ENCODE peak calls at places on chromosomes 2 and 18, in six cellular contexts. One of them, this sample, is unnamed.

GRCh38 chr2:41967426-41968181 is 80.2 kb upstream of the PKDCC start:
- DNase-seq in activated CD4-positive, alpha-beta T cell treated with anti-CD3 and anti-CD28 coated beads, Interleukin-2, amount 50 U/mL, for 1 hour: no peak
- DNase-seq in D721Med: no peak
- DNase-seq in T-cell: no peak
- DNase-seq in NCI-H524: no peak
- DNase-seq in A549: no peak
- DNase-seq in this sample: no peak

GRCh38 chr2:55511508-55512124 is 7.9 kb upstream of the CFAP36 start:
- DNase-seq in activated CD4-positive, alpha-beta T cell treated with anti-CD3 and anti-CD28 coated beads, Interleukin-2, amount 50 U/mL, for 1 hour: no peak
- DNase-seq in D721Med: no peak
- DNase-seq in T-cell: no peak
- DNase-seq in NCI-H524: peak; percentile 83
- DNase-seq in A549: peak; percentile 48
- DNase-seq in this sample: no peak

GRCh38 chr2:52934354-52934898 is 833.2 kb upstream of the CHAC2 start:
- DNase-seq in activated CD4-positive, alpha-beta T cell treated with anti-CD3 and anti-CD28 coated beads, Interleukin-2, amount 50 U/mL, for 1 hour: no peak
- DNase-seq in D721Med: no peak
- DNase-seq in T-cell: no peak
- DNase-seq in NCI-H524: no peak
- DNase-seq in A549: no peak
- DNase-seq in this sample: no peak

GRCh38 chr2:86028763-86029381 is 76.8 kb downstream of the POLR1A start:
- DNase-seq in activated CD4-positive, alpha-beta T cell treated with anti-CD3 and anti-CD28 coated beads, Interleukin-2, amount 50 U/mL, for 1 hour: no peak
- DNase-seq in D721Med: no peak
- DNase-seq in T-cell: no peak
- DNase-seq in NCI-H524: no peak
- DNase-seq in A549: no peak
- DNase-seq in this sample: no peak

GRCh38 chr2:3641181-3641580 is 16.8 kb upstream of the ALLC start:
- DNase-seq in activated CD4-positive, alpha-beta T cell treated with anti-CD3 and anti-CD28 coated beads, Interleukin-2, amount 50 U/mL, for 1 hour: no peak
- DNase-seq in D721Med: no peak
- DNase-seq in T-cell: no peak
- DNase-seq in NCI-H524: no peak
- DNase-seq in A549: no peak
- DNase-seq in this sample: no peak

GRCh38 chr2:239807568-239807967 is 217.6 kb downstream of the NDUFA10 start:
- DNase-seq in activated CD4-positive, alpha-beta T cell treated with anti-CD3 and anti-CD28 coated beads, Interleukin-2, amount 50 U/mL, for 1 hour: no peak
- DNase-seq in D721Med: no peak
- DNase-seq in T-cell: no peak
- DNase-seq in NCI-H524: no peak
- DNase-seq in A549: no peak
- DNase-seq in this sample: no peak

GRCh38 chr2:135030826-135031225 is 16.4 kb downstream of the MAP3K19 start:
- DNase-seq in activated CD4-positive, alpha-beta T cell treated with anti-CD3 and anti-CD28 coated beads, Interleukin-2, amount 50 U/mL, for 1 hour: no peak
- DNase-seq in D721Med: no peak
- DNase-seq in T-cell: no peak
- DNase-seq in NCI-H524: no peak
- DNase-seq in A549: no peak
- DNase-seq in this sample: no peak

GRCh38 chr18:77087391-77088141 is 45.0 kb downstream of the MBP start:
- DNase-seq in activated CD4-positive, alpha-beta T cell treated with anti-CD3 and anti-CD28 coated beads, Interleukin-2, amount 50 U/mL, for 1 hour: no peak
- DNase-seq in D721Med: no peak
- DNase-seq in T-cell: no peak
- DNase-seq in NCI-H524: no peak
- DNase-seq in A549: no peak
- DNase-seq in this sample: no peak

GRCh38 chr2:137173514-137173913 is 408.2 kb downstream of the THSD7B start:
- DNase-seq in activated CD4-positive, alpha-beta T cell treated with anti-CD3 and anti-CD28 coated beads, Interleukin-2, amount 50 U/mL, for 1 hour: no peak
- DNase-seq in D721Med: no peak
- DNase-seq in T-cell: no peak
- DNase-seq in NCI-H524: no peak
- DNase-seq in A549: no peak
- DNase-seq in this sample: no peak

GRCh38 chr2:65576861-65577601 is 144.6 kb upstream of the SPRED2 start:
- DNase-seq in activated CD4-positive, alpha-beta T cell treated with anti-CD3 and anti-CD28 coated beads, Interleukin-2, amount 50 U/mL, for 1 hour: no peak
- DNase-seq in D721Med: no peak
- DNase-seq in T-cell: no peak
- DNase-seq in NCI-H524: no peak
- DNase-seq in A549: peak; percentile 82
- DNase-seq in this sample: no peak

GRCh38 chr2:8267103-8267502 is 414.8 kb upstream of the ID2 start:
- DNase-seq in activated CD4-positive, alpha-beta T cell treated with anti-CD3 and anti-CD28 coated beads, Interleukin-2, amount 50 U/mL, for 1 hour: no peak
- DNase-seq in D721Med: no peak
- DNase-seq in T-cell: no peak
- DNase-seq in NCI-H524: no peak
- DNase-seq in A549: no peak
- DNase-seq in this sample: no peak

GRCh38 chr18:48733854-48734253 is 195.0 kb downstream of the CTIF start:
- DNase-seq in activated CD4-positive, alpha-beta T cell treated with anti-CD3 and anti-CD28 coated beads, Interleukin-2, amount 50 U/mL, for 1 hour: no peak
- DNase-seq in D721Med: no peak
- DNase-seq in T-cell: no peak
- DNase-seq in NCI-H524: no peak
- DNase-seq in A549: no peak
- DNase-seq in this sample: no peak

GRCh38 chr2:98501223-98501622 is 56.6 kb downstream of the INPP4A start:
- DNase-seq in activated CD4-positive, alpha-beta T cell treated with anti-CD3 and anti-CD28 coated beads, Interleukin-2, amount 50 U/mL, for 1 hour: no peak
- DNase-seq in D721Med: no peak
- DNase-seq in T-cell: no peak
- DNase-seq in NCI-H524: no peak
- DNase-seq in A549: no peak
- DNase-seq in this sample: no peak